ENCODE peak calls at places on chromosomes 5 and 9, in four cellular contexts. L is K562, R is HCT116, V is HepG2. Y is an unnamed sample.

GRCh38 chr9:136868644-136869043 is 2.5 kb upstream of the EDF1 start:
- DNase-seq in L (no peak), R (no peak), V (no peak), Y (no peak)

GRCh38 chr9:81266086-81266485 is 423.3 kb downstream of the TLE1 start:
- DNase-seq in L (no peak), R (no peak), V (no peak), Y (no peak)

GRCh38 chr9:128143409-128144238 is 5.6 kb upstream of the LCN2 start:
- DNase-seq in L (peak; percentile 47), R (no peak), V (no peak), Y (no peak)

GRCh38 chr9:120931278-120932085 is 4.9 kb upstream of the TRAF1 start:
- DNase-seq in L (no peak), R (no peak), V (no peak), Y (no peak)

GRCh38 chr5:10297646-10298204 is 10.0 kb downstream of the CMBL start:
- DNase-seq in L (no peak), R (no peak), V (no peak), Y (no peak)

GRCh38 chr9:83384214-83384613 is 154.0 kb downstream of the FRMD3 start:
- DNase-seq in L (no peak), R (no peak), V (no peak), Y (no peak)

GRCh38 chr5:19240150-19240549 is 747.9 kb downstream of the CDH18 start:
- DNase-seq in L (no peak), R (no peak), V (no peak), Y (no peak)

GRCh38 chr5:116881921-116882531 is 307.4 kb upstream of the SEMA6A start:
- DNase-seq in L (no peak), R (no peak), V (peak; percentile 39), Y (no peak)

GRCh38 chr5:124825250-124825982 is 79.0 kb upstream of the ZNF608 start:
- DNase-seq in L (no peak), R (no peak), V (no peak), Y (no peak)

GRCh38 chr5:147554285-147554817 is 44.5 kb upstream of the DPYSL3 start:
- DNase-seq in L (no peak), R (no peak), V (no peak), Y (no peak)

GRCh38 chr9:120505186-120505585 is 74.8 kb downstream of the CDK5RAP2 start:
- DNase-seq in L (no peak), R (no peak), V (no peak), Y (no peak)

GRCh38 chr5:60161340-60161934 is 267.9 kb upstream of the PDE4D start:
- DNase-seq in L (no peak), R (peak; percentile 8), V (peak; percentile 3), Y (no peak)

GRCh38 chr9:137688725-137689124 is 69.9 kb downstream of the EHMT1 start:
- DNase-seq in L (no peak), R (no peak), V (peak; percentile 79), Y (no peak)

GRCh38 chr9:99465231-99465891 is 243.3 kb downstream of the SEC61B start:
- DNase-seq in L (no peak), R (no peak), V (no peak), Y (no peak)

GRCh38 chr5:97101189-97101910 is 41.1 kb downstream of the LIX1 start:
- DNase-seq in L (no peak), R (no peak), V (no peak), Y (no peak)

GRCh38 chr5:37738057-37738691 is 101.7 kb downstream of the GDNF start:
- DNase-seq in L (no peak), R (peak; percentile 59), V (peak; percentile 16), Y (no peak)

GRCh38 chr5:16572289-16573015 is 44.3 kb downstream of the RETREG1 start:
- DNase-seq in L (no peak), R (no peak), V (no peak), Y (no peak)

GRCh38 chr5:94994465-94994996 is 290.4 kb downstream of the MCTP1 start:
- DNase-seq in L (no peak), R (no peak), V (no peak), Y (no peak)

GRCh38 chr5:157280927-157281326 is 15.0 kb downstream of the CYFIP2 start:
- DNase-seq in L (no peak), R (no peak), V (no peak), Y (no peak)

GRCh38 chr9:14515564-14516198 is 177.6 kb downstream of the ZDHHC21 start:
- DNase-seq in L (no peak), R (no peak), V (no peak), Y (peak; percentile 65)

GRCh38 chr5:145774442-145774841 is 60.7 kb downstream of the PRELID2 start:
- DNase-seq in L (no peak), R (no peak), V (no peak), Y (no peak)

GRCh38 chr9:36382484-36382883 is 17.6 kb downstream of the RNF38 start:
- DNase-seq in L (no peak), R (no peak), V (no peak), Y (no peak)

GRCh38 chr9:136409557-136410455 is 608 bp downstream of the ENTR1 start:
- DNase-seq in L (no peak), R (no peak), V (peak; percentile 30), Y (peak; percentile 60)

GRCh38 chr5:139658928-139659667 is 10.9 kb downstream of the CXXC5 start:
- DNase-seq in L (no peak), R (no peak), V (no peak), Y (no peak)

GRCh38 chr5:134500699-134501430 is 24.6 kb upstream of the JADE2 start:
- DNase-seq in L (no peak), R (no peak), V (no peak), Y (no peak)

GRCh38 chr9:94639996-94640376 is 668 bp upstream of the FBP1 start:
- DNase-seq in L (no peak), R (no peak), V (no peak), Y (peak; percentile 58)

DNA sequence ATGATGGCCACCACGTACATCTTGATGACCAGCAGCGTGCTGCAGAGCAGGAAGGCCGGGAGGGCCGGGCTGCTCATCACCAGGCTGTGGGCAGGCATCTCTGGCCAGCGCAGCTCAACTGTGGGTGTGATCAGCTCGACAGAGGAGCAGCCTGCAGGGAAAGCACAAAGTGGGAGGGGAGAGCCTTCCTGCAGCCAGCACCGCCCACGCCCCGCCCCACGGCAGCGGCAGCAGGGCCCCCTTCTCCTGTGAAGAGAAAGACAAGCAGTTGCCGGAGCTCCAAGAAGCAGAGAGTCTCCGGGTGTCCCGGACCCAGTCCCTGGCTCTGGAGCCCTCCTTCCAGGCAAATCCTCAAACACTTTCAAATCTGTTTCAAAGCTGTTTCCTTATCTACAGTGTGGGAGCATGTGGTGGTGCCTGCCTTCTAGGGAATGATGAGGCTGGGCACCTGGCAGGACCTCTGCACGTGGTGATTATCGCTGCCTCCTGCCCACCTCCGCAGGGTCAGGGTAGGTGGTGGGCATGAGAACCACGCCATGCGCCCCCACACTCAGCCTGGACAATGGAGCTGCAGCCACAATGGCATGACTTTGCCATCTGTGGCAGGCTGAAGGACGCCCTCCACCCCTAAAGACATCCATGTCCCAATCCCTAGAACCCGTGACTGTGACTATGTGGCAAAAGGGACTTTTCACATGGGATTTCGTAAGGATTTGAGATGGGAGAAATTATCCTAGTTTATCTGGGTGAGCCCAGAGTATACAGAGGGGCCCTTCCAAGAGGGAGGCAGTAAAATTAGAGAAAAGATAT is at the start of gene PTGES:
- DNase-seq in L (peak; percentile 91), R (peak; percentile 40), V (no peak), Y (no peak)
- TF ChIP-seq POLR2AphosphoS5 in L (no peak), R (peak; percentile 86), V (no peak), Y (no peak)

GRCh38 chr5:171642894-171643293 is 142.7 kb upstream of the SMIM23 start:
- DNase-seq in L (no peak), R (no peak), V (no peak), Y (no peak)

GRCh38 chr5:171647043-171647899 is 138.3 kb upstream of the SMIM23 start:
- DNase-seq in L (no peak), R (peak; percentile 48), V (peak; percentile 21), Y (no peak)

GRCh38 chr5:171646338-171647042 is 139.1 kb upstream of the SMIM23 start:
- DNase-seq in L (no peak), R (no peak), V (no peak), Y (no peak)

GRCh38 chr5:171641891-171642290 is 143.7 kb upstream of the SMIM23 start:
- DNase-seq in L (no peak), R (no peak), V (no peak), Y (no peak)

GRCh38 chr5:171644536-171644935 is 141.1 kb upstream of the SMIM23 start:
- DNase-seq in L (no peak), R (no peak), V (no peak), Y (no peak)
- TF ChIP-seq FOSL1 in L (no peak), R (no peak), V (no peak), Y (no peak)

GRCh38 chr9:79287881-79288280 is 283.9 kb upstream of the TLE4 start:
- DNase-seq in L (no peak), R (no peak), V (no peak), Y (no peak)

GRCh38 chr9:79289856-79290255 is 281.9 kb upstream of the TLE4 start:
- DNase-seq in L (no peak), R (no peak), V (no peak), Y (no peak)

GRCh38 chr9:79287152-79287766 is 284.5 kb upstream of the TLE4 start:
- DNase-seq in L (no peak), R (no peak), V (no peak), Y (no peak)

DNA sequence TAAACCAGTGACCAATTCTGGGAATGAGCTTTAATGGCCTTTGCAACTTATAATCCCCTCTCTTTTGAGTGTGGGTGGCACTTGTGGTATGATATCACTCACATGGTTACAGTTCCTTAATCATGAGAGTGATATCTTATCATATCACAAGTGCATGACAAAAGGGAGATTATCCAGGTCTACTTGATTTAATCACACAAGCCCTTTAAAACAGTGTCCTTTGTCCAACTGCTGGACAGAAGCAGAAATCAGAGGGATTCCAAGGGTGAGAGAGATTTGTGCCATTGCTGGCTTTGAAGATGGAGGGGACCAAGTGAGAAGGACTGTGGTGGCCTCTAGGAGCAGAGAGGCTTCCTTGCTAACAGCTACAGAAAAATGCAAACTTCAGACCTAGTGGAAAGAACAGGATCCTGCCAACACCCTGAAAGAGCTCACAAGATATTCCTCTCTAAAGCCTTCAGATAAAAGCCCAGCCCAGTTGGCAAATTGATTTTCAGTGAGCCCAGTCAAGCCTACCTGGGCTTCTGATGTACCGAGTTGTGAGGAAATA is 279.0 kb upstream of the TLE4 start:
- DNase-seq in L (no peak), R (no peak), V (no peak), Y (no peak)
- TF ChIP-seq MAX in L (no peak), R (no peak), V (no peak), Y (no peak)

DNA sequence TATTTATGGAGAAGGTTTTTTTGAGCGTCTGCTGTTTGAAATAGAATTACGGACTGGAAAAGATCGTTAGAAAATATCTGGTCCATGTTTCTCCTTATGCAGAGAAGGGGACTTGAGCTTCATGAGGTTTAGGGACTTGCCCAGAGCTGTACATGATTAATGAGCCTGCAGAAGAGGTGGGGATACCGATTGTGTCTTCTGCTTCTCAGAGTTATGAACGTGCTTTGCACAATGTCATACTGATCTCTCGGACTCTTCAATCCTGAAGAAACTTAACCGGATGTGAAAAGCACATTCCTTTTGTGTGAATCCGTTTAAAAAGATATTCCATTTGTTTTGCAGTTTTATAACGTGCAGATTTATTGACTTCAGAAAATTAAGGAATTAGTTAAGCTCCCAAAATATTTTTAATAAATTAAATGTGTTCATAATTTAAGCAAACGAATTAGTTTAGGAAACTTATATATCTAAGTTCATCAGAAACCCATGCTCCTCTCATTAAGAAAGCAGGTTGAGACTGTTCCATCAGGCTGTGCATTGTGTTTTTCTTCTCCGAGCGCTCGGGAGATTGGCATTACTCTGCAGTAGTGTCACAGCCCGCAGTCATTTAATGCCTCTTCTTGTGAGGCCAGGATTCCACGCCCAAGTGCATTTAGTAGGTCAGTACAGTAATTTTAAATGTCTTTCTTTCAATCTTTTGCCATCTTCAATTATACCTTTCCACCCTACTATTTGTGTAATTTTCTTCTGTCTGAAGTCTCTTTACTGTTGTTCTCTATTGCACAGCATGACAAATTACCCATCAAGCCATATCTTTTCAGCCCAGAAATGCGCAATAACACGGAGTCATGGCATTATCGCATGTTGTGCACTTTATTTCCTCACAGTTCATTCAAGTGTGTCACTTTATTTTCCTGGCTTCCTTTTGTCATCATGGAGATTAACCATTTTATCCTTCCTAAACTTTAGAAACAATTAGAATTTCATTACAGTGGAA is 40.9 kb upstream of the MEF2C start:
- DNase-seq in L (no peak), R (no peak), V (no peak), Y (no peak)
- TF ChIP-seq POLR2AphosphoS5 in L (peak; percentile 75), R (no peak), V (no peak), Y (no peak)

Y was measured in H1.